ENCODE peak calls at places on chromosomes 12 and 14, in nine cellular contexts. T is A549, N is tibial nerve, M is ovary, Y is K562, W is stomach, A is sigmoid colon, H is H1, S is transverse colon. K is an unnamed sample.

GRCh38 chr12:92543359-92543758 is 159.4 kb upstream of the PLEKHG7 start:
- DNase-seq in W (peak), T (no peak), Y (no peak), S (peak), A (no peak), H (no peak), M (no peak), N (no peak), K (no peak)

GRCh38 chr12:86264451-86265328 is 8.5 kb upstream of the MGAT4C start:
- DNase-seq in H (peak), W (peak), Y (no peak), A (peak), N (no peak), M (peak), T (no peak), S (peak), K (no peak)

GRCh38 chr14:82052778-82053177 is 519.1 kb upstream of the SEL1L start:
- DNase-seq in Y (no peak), A (no peak), N (no peak), T (no peak), H (no peak), S (no peak), W (no peak), M (no peak), K (no peak)

GRCh38 chr12:125533434-125534029 is 468.3 kb downstream of the AACS start:
- DNase-seq in M (peak), S (peak), H (peak), T (peak), W (peak), Y (peak), A (no peak), N (no peak), K (no peak)

GRCh38 chr12:26338574-26339572 is 143.5 kb downstream of the SSPN start:
- DNase-seq in A (no peak), Y (no peak), H (no peak), N (no peak), M (no peak), S (no peak), W (no peak), T (peak), K (no peak)

GRCh38 chr12:52698634-52699340 is 4.5 kb downstream of the KRT77 start:
- DNase-seq in H (no peak), T (no peak), N (no peak), M (no peak), S (no peak), W (no peak), A (no peak), Y (no peak), K (no peak)

GRCh38 chr14:32136027-32136825 is 59.1 kb downstream of the ARHGAP5 start:
- DNase-seq in N (no peak), H (no peak), M (no peak), W (no peak), A (no peak), T (no peak), S (no peak), Y (no peak), K (no peak)

GRCh38 chr12:90499793-90500192 is 455.2 kb downstream of the CCER1 start:
- DNase-seq in M (no peak), A (no peak), S (no peak), W (no peak), T (no peak), H (no peak), N (no peak), Y (no peak), K (no peak)

GRCh38 chr14:66003082-66003740 is 483.0 kb upstream of the CCDC196 start:
- DNase-seq in N (no peak), W (no peak), S (no peak), A (no peak), Y (no peak), T (no peak), M (no peak), H (no peak), K (no peak)

GRCh38 chr14:104472073-104472472 is 107.5 kb upstream of the C14orf180 start:
- DNase-seq in M (no peak), S (no peak), W (no peak), A (no peak), Y (no peak), H (no peak), N (no peak), T (no peak), K (peak)

GRCh38 chr14:95305145-95305544 is 14.6 kb downstream of the CLMN start:
- DNase-seq in A (no peak), T (no peak), W (no peak), N (no peak), M (no peak), Y (no peak), H (no peak), S (no peak), K (no peak)

GRCh38 chr12:78671295-78671694 is 193.3 kb upstream of the SYT1 start:
- DNase-seq in M (no peak), S (no peak), H (no peak), T (no peak), W (no peak), N (no peak), Y (no peak), A (no peak), K (no peak)

GRCh38 chr12:26117321-26117720 is 7.5 kb downstream of the BHLHE41 start:
- DNase-seq in H (no peak), W (no peak), A (no peak), M (no peak), N (no peak), Y (no peak), T (no peak), S (no peak), K (no peak)

GRCh38 chr14:85909581-85909980 is 379.6 kb downstream of the FLRT2 start:
- DNase-seq in M (no peak), H (no peak), Y (no peak), S (no peak), T (no peak), N (no peak), W (no peak), A (no peak), K (no peak)

GRCh38 chr12:98973395-98973794 is 328.3 kb downstream of the APAF1 start:
- DNase-seq in W (no peak), N (no peak), Y (no peak), A (no peak), S (no peak), M (no peak), H (no peak), T (no peak), K (no peak)

GRCh38 chr14:31142455-31143087 is 65.0 kb downstream of the HECTD1 start:
- DNase-seq in N (no peak), W (no peak), H (no peak), T (no peak), A (no peak), S (no peak), Y (no peak), M (no peak), K (no peak)

GRCh38 chr14:60294670-60295069 is 45.6 kb downstream of the PPM1A start:
- DNase-seq in H (no peak), A (no peak), S (no peak), M (no peak), Y (no peak), W (no peak), T (no peak), N (no peak), K (no peak)

GRCh38 chr12:111692575-111693210 is 6.8 kb downstream of the ACAD10 start:
- DNase-seq in M (no peak), H (peak), W (no peak), Y (peak), A (no peak), N (no peak), S (no peak), T (peak), K (no peak)

GRCh38 chr12:77325505-77325904 is 260.1 kb upstream of the E2F7 start:
- DNase-seq in T (no peak), M (peak), S (no peak), H (peak), A (no peak), N (no peak), Y (no peak), W (no peak), K (no peak)

GRCh38 chr12:28316067-28316466 is 125.8 kb downstream of the CCDC91 start:
- DNase-seq in T (no peak), N (no peak), Y (no peak), H (no peak), S (no peak), W (no peak), M (no peak), A (no peak), K (no peak)

GRCh38 chr14:100476012-100476822 is 111.0 kb downstream of the BEGAIN start:
- DNase-seq in T (peak), M (no peak), A (no peak), Y (no peak), W (peak), S (peak), H (no peak), N (no peak), K (no peak)

GRCh38 chr14:55942101-55942645 is 176.0 kb upstream of the PELI2 start:
- DNase-seq in T (no peak), A (no peak), H (no peak), N (no peak), S (peak), W (peak), M (no peak), Y (no peak), K (no peak)

GRCh38 chr12:123268850-123269249 is 2.8 kb downstream of the CDK2AP1 start:
- DNase-seq in T (no peak), M (peak), S (no peak), H (no peak), A (no peak), W (no peak), Y (no peak), N (no peak), K (no peak)

GRCh38 chr12:124236651-124237050 is 58.2 kb upstream of the RFLNA start:
- DNase-seq in Y (no peak), A (no peak), N (no peak), S (peak), T (no peak), H (no peak), M (no peak), W (no peak), K (no peak)

GRCh38 chr12:22634883-22635282 is 9.9 kb downstream of the ETNK1 start:
- DNase-seq in H (no peak), M (no peak), N (no peak), W (no peak), A (no peak), T (no peak), S (no peak), Y (no peak), K (no peak)

DNA sequence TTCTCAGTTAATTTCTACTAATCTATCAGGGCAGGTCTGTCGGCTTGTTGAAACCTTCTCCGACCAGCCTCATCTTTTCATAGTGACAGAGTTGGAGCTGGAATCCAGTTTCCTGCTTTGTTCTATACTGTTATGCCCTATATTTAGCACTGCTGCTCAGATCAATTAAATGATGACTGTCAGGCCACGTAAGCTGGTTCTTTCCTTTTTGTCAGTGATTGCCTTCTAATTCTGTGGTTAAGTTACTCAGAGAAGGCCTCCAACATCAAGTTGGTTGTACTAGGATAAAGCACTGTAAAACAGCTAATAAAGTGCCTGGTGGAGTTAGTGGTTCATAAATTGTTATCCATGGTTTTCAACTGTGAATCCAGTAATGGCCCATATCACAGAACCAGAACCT is 22.6 kb downstream of the DERA start:
- DNase-seq in T (no peak), H (no peak), M (no peak), W (no peak), S (no peak), N (no peak), A (no peak), Y (no peak), K (no peak)
- TF ChIP-seq EP300 in T (no peak), H (no peak), M (no peak), W (no peak), S (no peak), N (no peak), A (no peak), Y (no peak), K (no peak)

GRCh38 chr14:102511538-102511937 is 2.0 kb upstream of the ANKRD9 start:
- DNase-seq in N (no peak), A (no peak), S (peak), T (no peak), M (no peak), W (no peak), Y (no peak), H (no peak), K (no peak)
- TF ChIP-seq EP300 in N (no peak), A (no peak), S (no peak), T (no peak), M (no peak), W (no peak), Y (no peak), H (no peak), K (no peak)

DNA sequence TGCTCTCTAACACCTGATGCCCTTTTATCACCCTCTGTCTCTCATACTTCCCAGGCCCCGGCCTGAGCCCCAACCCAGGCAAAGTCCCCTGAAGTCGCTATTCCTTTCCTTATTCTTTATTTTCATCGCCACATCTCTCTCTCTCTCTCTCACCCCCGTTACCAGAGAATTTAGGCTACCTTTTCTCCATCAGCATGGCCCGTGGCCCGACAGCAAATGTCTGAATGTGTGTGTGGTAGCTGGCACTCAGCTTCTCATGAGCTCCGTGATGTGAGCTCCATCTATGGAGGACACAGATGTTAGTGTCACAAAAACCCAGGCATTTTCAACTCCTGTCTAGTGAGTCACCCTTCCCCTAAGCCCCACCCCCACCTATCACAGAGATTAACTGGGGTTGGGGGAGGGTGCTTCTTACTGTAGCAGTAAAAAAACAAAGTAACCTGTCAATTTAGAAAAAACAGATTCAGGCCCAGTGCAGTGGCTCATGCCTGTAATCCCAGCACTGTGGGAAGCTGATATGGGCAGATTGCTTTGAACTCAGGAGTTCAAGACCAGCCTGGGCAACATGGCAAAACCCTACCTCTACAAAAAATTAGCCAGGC is 53.8 kb downstream of the VCPKMT start:
- DNase-seq in H (no peak), M (no peak), A (no peak), S (peak), N (no peak), T (peak), W (peak), Y (peak), K (no peak)
- TF ChIP-seq EP300 in H (no peak), M (no peak), A (no peak), S (no peak), N (no peak), T (no peak), W (no peak), Y (peak), K (no peak)

DNA sequence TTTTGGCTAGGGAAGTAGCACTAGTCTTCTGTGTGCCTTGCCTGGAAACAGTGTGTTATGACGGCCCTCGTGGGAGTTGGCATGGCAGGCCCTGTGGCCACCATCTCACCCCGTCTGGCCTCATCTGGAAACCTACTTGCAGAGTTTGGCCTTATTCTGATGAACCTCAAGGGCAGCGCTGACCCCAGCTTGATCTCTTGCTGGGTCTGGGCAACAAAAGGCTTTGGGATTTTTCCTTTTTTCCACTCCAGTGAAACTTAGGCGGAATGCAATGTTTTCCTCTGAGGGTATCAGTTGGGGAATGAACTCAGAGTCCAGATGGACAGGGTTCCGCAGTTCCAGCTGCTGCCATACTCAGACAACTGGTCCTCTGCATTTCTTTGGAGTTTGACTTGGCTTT is 15.9 kb downstream of the CACNA1C start:
- DNase-seq in A (no peak), W (no peak), N (no peak), Y (no peak), S (no peak), T (no peak), M (no peak), H (no peak), K (no peak)
- TF ChIP-seq EP300 in A (no peak), W (no peak), N (no peak), Y (no peak), S (no peak), T (no peak), M (no peak), H (no peak), K (no peak)

GRCh38 chr14:29712586-29712985 is 215.1 kb downstream of the PRKD1 start:
- DNase-seq in T (no peak), M (no peak), H (no peak), N (no peak), Y (no peak), S (no peak), W (no peak), A (no peak), K (no peak)
- TF ChIP-seq EP300 in T (no peak), M (no peak), H (no peak), N (no peak), Y (no peak), S (no peak), W (no peak), A (no peak), K (no peak)

GRCh38 chr14:40113671-40114070 is 681.4 kb upstream of the FBXO33 start:
- DNase-seq in W (no peak), Y (no peak), T (no peak), S (no peak), M (no peak), A (no peak), N (no peak), H (no peak), K (no peak)
- TF ChIP-seq EP300 in W (no peak), Y (no peak), T (no peak), S (no peak), M (no peak), A (no peak), N (no peak), H (no peak), K (no peak)

GRCh38 chr12:107223816-107224215 is 130.5 kb upstream of the CRY1 start:
- DNase-seq in A (no peak), H (no peak), Y (no peak), S (no peak), W (no peak), T (no peak), M (no peak), N (no peak), K (no peak)
- TF ChIP-seq EP300 in A (no peak), H (no peak), Y (no peak), S (no peak), W (no peak), T (no peak), M (no peak), N (no peak), K (no peak)

GRCh38 chr12:88982694-88983093 is 369.6 kb downstream of the DUSP6 start:
- DNase-seq in S (no peak), T (no peak), N (no peak), M (no peak), W (no peak), A (no peak), H (no peak), Y (no peak), K (no peak)

GRCh38 chr12:88985631-88986030 is 366.7 kb downstream of the DUSP6 start:
- DNase-seq in A (no peak), S (no peak), T (no peak), W (no peak), H (no peak), N (no peak), Y (no peak), M (no peak), K (no peak)

GRCh38 chr12:88986056-88986455 is 366.2 kb downstream of the DUSP6 start:
- DNase-seq in H (no peak), W (no peak), Y (no peak), S (no peak), M (no peak), N (no peak), A (no peak), T (no peak), K (no peak)

DNA sequence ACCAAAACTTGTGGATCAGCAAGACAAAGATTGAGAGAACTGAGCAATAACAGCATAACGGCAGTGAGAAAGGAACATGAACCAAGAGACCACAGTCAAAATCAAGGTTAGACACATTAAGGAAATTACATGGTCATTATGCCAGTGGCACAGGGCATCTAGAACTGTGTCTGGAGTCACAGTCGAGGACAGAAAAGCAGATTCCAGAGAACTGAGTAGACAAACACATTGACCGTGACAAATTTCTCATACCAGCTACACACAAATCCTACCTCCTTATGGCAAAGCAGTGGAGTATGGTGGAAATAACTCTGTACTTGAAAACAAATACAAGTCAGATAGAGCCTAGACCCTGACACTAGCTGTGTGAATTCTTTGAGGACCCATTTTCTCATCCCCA is 367.3 kb downstream of the DUSP6 start:
- DNase-seq in M (no peak), Y (no peak), W (no peak), H (no peak), S (no peak), N (no peak), A (no peak), T (no peak), K (no peak)
- TF ChIP-seq EP300 in M (no peak), Y (no peak), W (no peak), H (no peak), S (no peak), N (no peak), A (no peak), T (no peak), K (no peak)

GRCh38 chr12:19483727-19484126 is 44.4 kb downstream of the AEBP2 start:
- DNase-seq in A (no peak), Y (no peak), W (no peak), H (no peak), S (no peak), N (no peak), T (no peak), M (no peak), K (no peak)

GRCh38 chr12:19482036-19482435 is 42.7 kb downstream of the AEBP2 start:
- DNase-seq in M (no peak), H (no peak), N (no peak), T (no peak), W (no peak), Y (no peak), A (no peak), S (no peak), K (no peak)

GRCh38 chr12:19484738-19485137 is 45.4 kb downstream of the AEBP2 start:
- DNase-seq in N (no peak), M (no peak), S (no peak), W (no peak), T (no peak), H (no peak), A (no peak), Y (no peak), K (no peak)

GRCh38 chr12:19480459-19480858 is 41.2 kb downstream of the AEBP2 start:
- DNase-seq in Y (no peak), T (no peak), A (no peak), N (no peak), S (no peak), W (no peak), M (no peak), H (no peak), K (no peak)

DNA sequence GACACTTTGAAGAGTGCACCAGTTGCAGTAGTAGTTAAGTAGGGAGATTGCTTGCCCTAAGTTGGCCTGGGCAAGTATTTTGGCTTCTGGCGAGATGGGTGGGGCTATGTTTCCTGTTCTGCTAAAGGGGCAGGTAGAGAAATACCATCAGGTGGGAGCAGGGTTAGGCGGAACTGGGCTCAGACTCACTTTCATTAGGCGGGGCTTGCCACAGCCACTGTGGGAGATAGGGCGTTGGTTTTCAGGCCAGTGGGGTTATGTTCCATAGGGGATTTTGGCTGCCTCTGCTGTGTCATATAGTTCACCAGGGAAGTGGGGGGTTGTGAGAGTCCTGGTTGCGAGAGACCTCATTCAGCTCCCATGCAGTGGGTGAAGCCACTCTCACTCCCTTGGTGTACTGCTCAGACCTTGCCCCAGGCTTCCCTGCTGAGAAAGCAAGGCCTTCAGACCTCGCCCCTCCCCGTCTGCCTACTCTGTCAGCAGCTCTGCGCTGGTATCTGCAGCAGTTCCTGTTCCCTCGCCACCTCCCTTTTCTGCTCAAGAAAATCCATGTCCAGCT is 43.3 kb downstream of the AEBP2 start:
- DNase-seq in N (no peak), M (no peak), W (no peak), T (no peak), A (no peak), H (peak), S (no peak), Y (no peak), K (no peak)
- TF ChIP-seq EP300 in N (no peak), M (no peak), W (no peak), T (no peak), A (no peak), H (no peak), S (no peak), Y (no peak), K (no peak)